ENCODE peak calls at places on chromosome 7, in four cellular contexts. G is epithelial cell of esophagus, B is H9, M is ovary. Z is an unnamed sample.

GRCh38 chr7:152462995-152463713 is 27.4 kb upstream of the KMT2C start:
- DNase-seq in G (peak), B (no peak), M (peak), Z (no peak)

GRCh38 chr7:3575753-3576531 is 274.9 kb downstream of the SDK1 start:
- DNase-seq in G (peak), B (no peak), M (no peak), Z (no peak)

GRCh38 chr7:137661634-137662033 is 185.1 kb downstream of the DGKI start:
- DNase-seq in G (no peak), B (no peak), M (no peak), Z (no peak)

GRCh38 chr7:30984359-30985107 is 20.8 kb downstream of the GHRHR start:
- DNase-seq in G (peak), B (peak), M (no peak), Z (no peak)

GRCh38 chr7:23430902-23431259 is 39.4 kb downstream of the IGF2BP3 start:
- DNase-seq in G (no peak), B (no peak), M (no peak), Z (no peak)

GRCh38 chr7:69967152-69967591 is 368.9 kb downstream of the AUTS2 start:
- DNase-seq in G (no peak), B (peak), M (peak), Z (no peak)

GRCh38 chr7:157355784-157356511 is 19.1 kb downstream of the DNAJB6 start:
- DNase-seq in G (peak), B (no peak), M (no peak), Z (no peak)

GRCh38 chr7:33873981-33874750 is 31.2 kb upstream of the BMPER start:
- DNase-seq in G (peak), B (no peak), M (no peak), Z (no peak)

GRCh38 chr7:11026452-11027359 is 53.0 kb downstream of the PHF14 start:
- DNase-seq in G (no peak), B (no peak), M (no peak), Z (no peak)

GRCh38 chr7:101964680-101965079 is 147.3 kb downstream of the CUX1 start:
- DNase-seq in G (no peak), B (no peak), M (no peak), Z (no peak)

GRCh38 chr7:157500171-157500960 is 163.6 kb downstream of the DNAJB6 start:
- DNase-seq in G (no peak), B (peak), M (no peak), Z (no peak)

GRCh38 chr7:151251328-151251925 is 2.9 kb upstream of the SMARCD3 start:
- DNase-seq in G (peak), B (no peak), M (peak), Z (peak)

GRCh38 chr7:139660317-139661042 is 117.3 kb downstream of the HIPK2 start:
- DNase-seq in G (peak), B (no peak), M (no peak), Z (no peak)

GRCh38 chr7:50352282-50352681 is 47.8 kb downstream of the IKZF1 start:
- DNase-seq in G (no peak), B (no peak), M (no peak), Z (no peak)

GRCh38 chr7:3277604-3278572 is 23.2 kb upstream of the SDK1 start:
- DNase-seq in G (no peak), B (no peak), M (no peak), Z (no peak)

GRCh38 chr7:129208667-129209066 is 16.2 kb upstream of the AHCYL2 start:
- DNase-seq in G (no peak), B (no peak), M (no peak), Z (no peak)
- TF ChIP-seq CTCF in G (no peak), B (no peak), M (no peak), Z (no peak)

DNA sequence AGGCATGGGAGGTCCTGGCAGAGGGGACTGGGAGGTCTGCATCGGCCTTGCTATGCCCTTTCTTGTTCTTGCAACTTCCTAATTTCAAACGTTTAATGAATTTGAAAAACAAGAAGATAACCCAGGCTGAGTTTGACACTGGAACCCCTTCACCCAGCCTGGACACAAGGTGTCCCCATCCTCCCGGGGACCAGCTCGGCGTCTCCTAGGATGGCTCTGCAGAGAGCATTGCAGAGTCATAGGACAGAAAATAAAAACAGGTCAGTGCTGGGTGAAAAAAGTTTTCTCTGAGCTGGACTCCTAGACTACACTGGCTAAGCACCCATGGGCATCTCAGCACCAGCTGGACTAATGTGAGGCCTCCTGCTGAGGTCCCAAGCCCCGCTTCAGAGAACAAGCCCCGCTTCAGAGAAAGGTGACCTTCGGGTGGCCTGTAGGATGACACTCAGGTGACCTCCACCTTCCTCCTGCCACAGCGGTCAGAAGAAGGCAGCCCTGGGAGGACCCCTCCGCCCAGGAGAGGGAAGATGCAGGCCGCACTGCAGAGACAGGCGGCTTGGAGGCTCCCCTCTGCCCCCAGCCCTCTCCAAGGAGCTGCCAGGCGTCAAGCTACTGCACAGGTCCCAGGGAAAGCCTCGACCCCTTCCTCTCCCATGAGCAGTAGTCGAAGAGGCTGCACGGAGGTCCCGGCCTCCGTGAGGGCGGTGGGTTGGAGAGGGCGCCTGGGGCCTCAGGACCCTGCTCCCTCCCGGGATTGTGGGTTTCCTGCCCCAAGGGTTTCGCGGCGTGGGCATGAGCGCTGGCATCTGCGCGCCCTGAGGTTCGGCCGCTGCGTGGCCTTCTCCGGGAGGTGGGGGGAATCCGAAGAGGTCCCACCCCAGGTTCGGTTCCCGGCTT is 9.2 kb upstream of the UNCX start:
- DNase-seq in G (no peak), B (no peak), M (no peak), Z (no peak)
- TF ChIP-seq CTCF in G (peak), B (peak), M (no peak), Z (no peak)

GRCh38 chr7:83452256-83452655 is 196.7 kb downstream of the SEMA3E start:
- DNase-seq in G (no peak), B (peak), M (no peak), Z (no peak)
- TF ChIP-seq CTCF in G (no peak), B (no peak), M (no peak), Z (no peak)

GRCh38 chr7:132789281-132789680 is 213.0 kb upstream of the PLXNA4 start:
- DNase-seq in G (no peak), B (no peak), M (no peak), Z (no peak)
- TF ChIP-seq CTCF in G (no peak), B (peak), M (no peak), Z (no peak)

GRCh38 chr7:91264083-91264923 is at the start of gene FZD1:
- DNase-seq in G (peak), B (peak), M (peak), Z (peak)
- TF ChIP-seq CTCF in G (no peak), B (peak), M (no peak), Z (no peak)

DNA sequence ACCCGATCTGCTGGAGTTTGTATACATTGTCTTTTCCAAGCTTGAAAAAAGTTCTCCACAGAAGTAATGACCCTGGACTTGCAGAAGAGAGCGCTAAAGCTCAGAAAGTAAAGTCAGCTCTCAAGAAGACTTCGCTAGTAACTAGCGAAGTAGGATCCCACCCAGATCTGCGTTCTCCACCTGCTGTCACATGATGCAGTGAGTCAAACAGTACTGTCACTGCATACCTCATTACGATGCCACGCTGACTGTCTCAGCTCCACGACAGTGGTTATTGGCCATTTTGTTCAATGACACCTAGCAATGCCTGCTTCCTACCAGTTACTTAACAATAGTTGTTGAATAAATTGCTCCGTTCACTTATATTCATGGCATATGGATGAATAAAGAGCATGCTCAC is 29.7 kb upstream of the SEC61G start:
- DNase-seq in G (peak), B (peak), M (peak), Z (no peak)
- TF ChIP-seq CTCF in G (peak), B (peak), M (peak), Z (peak)

GRCh38 chr7:41691286-41691966 is 11.5 kb downstream of the INHBA start:
- DNase-seq in G (no peak), B (no peak), M (no peak), Z (no peak)

GRCh38 chr7:41694490-41694889 is 8.4 kb downstream of the INHBA start:
- DNase-seq in G (no peak), B (no peak), M (no peak), Z (no peak)

GRCh38 chr7:41696323-41696916 is 6.5 kb downstream of the INHBA start:
- DNase-seq in G (peak), B (peak), M (peak), Z (no peak)

GRCh38 chr7:41695661-41696322 is 7.1 kb downstream of the INHBA start:
- DNase-seq in G (peak), B (no peak), M (no peak), Z (no peak)

DNA sequence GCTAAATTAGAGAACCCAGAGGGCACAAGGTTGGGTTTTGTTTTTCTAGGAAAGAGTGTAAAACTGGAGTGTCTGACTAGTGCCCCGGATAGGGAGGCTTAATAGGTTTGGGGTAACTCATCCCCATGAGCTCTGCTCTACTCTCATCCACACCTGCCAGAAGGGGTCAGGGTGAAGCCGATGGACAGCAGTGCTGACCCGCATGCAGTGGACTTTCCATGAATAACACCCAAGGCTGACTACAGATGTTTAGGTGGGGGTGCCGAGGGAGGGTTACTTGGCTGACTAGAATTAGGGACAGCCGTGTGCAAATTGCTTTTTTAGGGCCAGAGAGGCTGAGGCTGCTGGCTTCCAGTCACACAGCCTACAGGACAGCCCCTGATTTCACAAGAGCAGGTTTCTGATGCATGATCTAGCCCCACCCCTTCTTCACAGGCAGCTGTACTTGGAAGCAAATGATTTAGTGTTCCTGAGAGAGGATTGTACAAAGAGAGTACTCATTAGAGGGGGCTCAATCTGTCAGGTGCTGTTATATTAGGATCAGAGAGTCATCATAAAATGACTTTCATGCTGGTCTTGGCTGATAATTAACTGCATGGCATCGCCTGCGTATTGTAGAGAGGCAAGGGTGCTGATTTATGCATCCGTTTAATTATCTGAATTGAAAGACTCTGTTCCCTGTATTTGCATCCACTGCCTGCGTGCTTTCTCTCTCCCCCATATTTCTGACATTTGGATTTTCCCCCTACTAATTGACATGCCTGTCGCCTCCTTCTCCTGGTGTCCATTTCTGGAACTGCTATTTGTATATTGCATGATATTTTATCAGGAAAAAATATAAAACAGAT is 9.5 kb downstream of the INHBA start:
- DNase-seq in G (peak), B (no peak), M (no peak), Z (no peak)
- TF ChIP-seq CTCF in G (peak), B (peak), M (no peak), Z (peak)

Z was measured in D721Med.